ENCODE peak calls at places on chromosomes 6 and 20, in eight cellular contexts. One of them, this sample, is unnamed.

GRCh38 chr6:43942011-43942442 is 172.0 kb downstream of the VEGFA start:
- DNase-seq in endothelial cell of umbilical vein: no peak
- DNase-seq in HCT116: no peak
- DNase-seq in spleen: peak
- DNase-seq in upper lobe of left lung: no peak
- DNase-seq in HepG2: no peak
- DNase-seq in transverse colon: no peak
- DNase-seq in GM12878: no peak
- DNase-seq in this sample: peak

GRCh38 chr6:33206864-33207568 is 1.3 kb upstream of the RING1 start:
- DNase-seq in endothelial cell of umbilical vein: peak
- DNase-seq in HCT116: no peak
- DNase-seq in spleen: peak
- DNase-seq in transverse colon: no peak
- DNase-seq in upper lobe of left lung: no peak
- DNase-seq in GM12878: no peak
- DNase-seq in HepG2: no peak
- DNase-seq in this sample: peak

GRCh38 chr6:27494987-27495385 is 22.1 kb upstream of the ZNF184 start:
- DNase-seq in upper lobe of left lung: no peak
- DNase-seq in GM12878: no peak
- DNase-seq in endothelial cell of umbilical vein: no peak
- DNase-seq in transverse colon: no peak
- DNase-seq in HCT116: no peak
- DNase-seq in spleen: no peak
- DNase-seq in HepG2: no peak
- DNase-seq in this sample: no peak

GRCh38 chr6:52087498-52087999 is at the start of gene PKHD1:
- DNase-seq in upper lobe of left lung: no peak
- DNase-seq in HCT116: peak
- DNase-seq in transverse colon: peak
- DNase-seq in endothelial cell of umbilical vein: peak
- DNase-seq in HepG2: peak
- DNase-seq in GM12878: no peak
- DNase-seq in spleen: no peak
- DNase-seq in this sample: no peak

GRCh38 chr6:47097092-47097945 is 55.2 kb upstream of the ADGRF1 start:
- DNase-seq in transverse colon: peak
- DNase-seq in endothelial cell of umbilical vein: peak
- DNase-seq in GM12878: peak
- DNase-seq in HepG2: peak
- DNase-seq in HCT116: peak
- DNase-seq in upper lobe of left lung: no peak
- DNase-seq in spleen: no peak
- DNase-seq in this sample: no peak

GRCh38 chr6:39901116-39901655 is 33.1 kb downstream of the MOCS1 start:
- DNase-seq in HCT116: no peak
- DNase-seq in GM12878: no peak
- DNase-seq in endothelial cell of umbilical vein: no peak
- DNase-seq in HepG2: no peak
- DNase-seq in spleen: peak
- DNase-seq in transverse colon: no peak
- DNase-seq in upper lobe of left lung: no peak
- DNase-seq in this sample: peak

GRCh38 chr20:20083796-20084195 is 31.5 kb downstream of the CFAP61 start:
- DNase-seq in transverse colon: no peak
- DNase-seq in spleen: no peak
- DNase-seq in upper lobe of left lung: no peak
- DNase-seq in endothelial cell of umbilical vein: peak
- DNase-seq in HepG2: peak
- DNase-seq in GM12878: peak
- DNase-seq in HCT116: peak
- DNase-seq in this sample: no peak

GRCh38 chr6:17490724-17491123 is 97.3 kb downstream of the CAP2 start:
- DNase-seq in GM12878: no peak
- DNase-seq in upper lobe of left lung: no peak
- DNase-seq in HCT116: no peak
- DNase-seq in HepG2: no peak
- DNase-seq in endothelial cell of umbilical vein: peak
- DNase-seq in transverse colon: no peak
- DNase-seq in spleen: no peak
- DNase-seq in this sample: no peak

GRCh38 chr20:61683721-61684120 is 382.0 kb downstream of the TAF4 start:
- DNase-seq in HCT116: no peak
- DNase-seq in spleen: no peak
- DNase-seq in endothelial cell of umbilical vein: no peak
- DNase-seq in GM12878: no peak
- DNase-seq in HepG2: no peak
- DNase-seq in upper lobe of left lung: no peak
- DNase-seq in transverse colon: no peak
- DNase-seq in this sample: no peak

GRCh38 chr6:30679765-30680535 is 6.5 kb downstream of the PPP1R18 start:
- DNase-seq in GM12878: no peak
- DNase-seq in transverse colon: no peak
- DNase-seq in endothelial cell of umbilical vein: no peak
- DNase-seq in spleen: peak
- DNase-seq in HepG2: no peak
- DNase-seq in upper lobe of left lung: no peak
- DNase-seq in HCT116: no peak
- DNase-seq in this sample: no peak

GRCh38 chr6:49979584-49979983 is 10.2 kb upstream of the DEFB113 start:
- DNase-seq in spleen: no peak
- DNase-seq in HCT116: no peak
- DNase-seq in GM12878: peak
- DNase-seq in HepG2: no peak
- DNase-seq in transverse colon: no peak
- DNase-seq in upper lobe of left lung: no peak
- DNase-seq in endothelial cell of umbilical vein: no peak
- DNase-seq in this sample: no peak

GRCh38 chr6:95404777-95405176 is 172.6 kb upstream of the MANEA start:
- DNase-seq in upper lobe of left lung: no peak
- DNase-seq in HCT116: no peak
- DNase-seq in endothelial cell of umbilical vein: no peak
- DNase-seq in transverse colon: no peak
- DNase-seq in spleen: no peak
- DNase-seq in GM12878: no peak
- DNase-seq in HepG2: no peak
- DNase-seq in this sample: no peak

GRCh38 chr20:4601630-4602296 is 119.9 kb upstream of the PRND start:
- DNase-seq in transverse colon: peak
- DNase-seq in GM12878: no peak
- DNase-seq in spleen: no peak
- DNase-seq in upper lobe of left lung: peak
- DNase-seq in HCT116: peak
- DNase-seq in endothelial cell of umbilical vein: peak
- DNase-seq in HepG2: no peak
- DNase-seq in this sample: no peak

GRCh38 chr6:52389626-52390360 is 27.8 kb downstream of the PAQR8 start:
- DNase-seq in GM12878: peak
- DNase-seq in endothelial cell of umbilical vein: peak
- DNase-seq in HepG2: peak
- DNase-seq in HCT116: peak
- DNase-seq in upper lobe of left lung: no peak
- DNase-seq in transverse colon: peak
- DNase-seq in spleen: peak
- DNase-seq in this sample: no peak

GRCh38 chr20:64273109-64273508 is 17.6 kb downstream of the PCMTD2 start:
- DNase-seq in spleen: no peak
- DNase-seq in GM12878: no peak
- DNase-seq in HCT116: no peak
- DNase-seq in endothelial cell of umbilical vein: no peak
- DNase-seq in HepG2: no peak
- DNase-seq in upper lobe of left lung: no peak
- DNase-seq in transverse colon: no peak
- DNase-seq in this sample: no peak

GRCh38 chr20:8930691-8931090 is 138.2 kb upstream of the PLCB4 start:
- DNase-seq in HepG2: no peak
- DNase-seq in transverse colon: no peak
- DNase-seq in GM12878: no peak
- DNase-seq in upper lobe of left lung: no peak
- DNase-seq in spleen: no peak
- DNase-seq in endothelial cell of umbilical vein: no peak
- DNase-seq in HCT116: no peak
- DNase-seq in this sample: no peak

GRCh38 chr20:35954907-35955251 is 577 bp upstream of the SCAND1 start:
- DNase-seq in transverse colon: no peak
- DNase-seq in GM12878: no peak
- DNase-seq in HCT116: no peak
- DNase-seq in spleen: no peak
- DNase-seq in upper lobe of left lung: no peak
- DNase-seq in HepG2: peak
- DNase-seq in endothelial cell of umbilical vein: no peak
- DNase-seq in this sample: no peak

GRCh38 chr6:86045038-86045437 is 402.4 kb upstream of the SYNCRIP start:
- DNase-seq in GM12878: no peak
- DNase-seq in HCT116: no peak
- DNase-seq in endothelial cell of umbilical vein: no peak
- DNase-seq in HepG2: no peak
- DNase-seq in transverse colon: no peak
- DNase-seq in upper lobe of left lung: no peak
- DNase-seq in spleen: no peak
- DNase-seq in this sample: no peak

GRCh38 chr20:19658137-19658536 is 99.9 kb upstream of the RIN2 start:
- DNase-seq in HCT116: no peak
- DNase-seq in endothelial cell of umbilical vein: no peak
- DNase-seq in upper lobe of left lung: no peak
- DNase-seq in transverse colon: peak
- DNase-seq in HepG2: no peak
- DNase-seq in spleen: peak
- DNase-seq in GM12878: peak
- DNase-seq in this sample: no peak

GRCh38 chr20:45867811-45868176 is 10.4 kb downstream of the ZSWIM3 start:
- DNase-seq in GM12878: no peak
- DNase-seq in transverse colon: no peak
- DNase-seq in spleen: no peak
- DNase-seq in HCT116: no peak
- DNase-seq in HepG2: no peak
- DNase-seq in upper lobe of left lung: no peak
- DNase-seq in endothelial cell of umbilical vein: peak
- DNase-seq in this sample: no peak

GRCh38 chr20:10398834-10399369 is 35.1 kb downstream of the MKKS start:
- DNase-seq in HCT116: no peak
- DNase-seq in upper lobe of left lung: no peak
- DNase-seq in spleen: no peak
- DNase-seq in GM12878: no peak
- DNase-seq in transverse colon: no peak
- DNase-seq in HepG2: peak
- DNase-seq in endothelial cell of umbilical vein: no peak
- DNase-seq in this sample: no peak
- TF ChIP-seq POLR2AphosphoS5 in HCT116: no peak
- TF ChIP-seq POLR2AphosphoS5 in upper lobe of left lung: no peak
- TF ChIP-seq POLR2AphosphoS5 in spleen: no peak
- TF ChIP-seq POLR2AphosphoS5 in GM12878: no peak
- TF ChIP-seq POLR2AphosphoS5 in transverse colon: no peak
- TF ChIP-seq POLR2AphosphoS5 in HepG2: no peak
- TF ChIP-seq POLR2AphosphoS5 in endothelial cell of umbilical vein: no peak
- TF ChIP-seq POLR2AphosphoS5 in this sample: no peak

DNA sequence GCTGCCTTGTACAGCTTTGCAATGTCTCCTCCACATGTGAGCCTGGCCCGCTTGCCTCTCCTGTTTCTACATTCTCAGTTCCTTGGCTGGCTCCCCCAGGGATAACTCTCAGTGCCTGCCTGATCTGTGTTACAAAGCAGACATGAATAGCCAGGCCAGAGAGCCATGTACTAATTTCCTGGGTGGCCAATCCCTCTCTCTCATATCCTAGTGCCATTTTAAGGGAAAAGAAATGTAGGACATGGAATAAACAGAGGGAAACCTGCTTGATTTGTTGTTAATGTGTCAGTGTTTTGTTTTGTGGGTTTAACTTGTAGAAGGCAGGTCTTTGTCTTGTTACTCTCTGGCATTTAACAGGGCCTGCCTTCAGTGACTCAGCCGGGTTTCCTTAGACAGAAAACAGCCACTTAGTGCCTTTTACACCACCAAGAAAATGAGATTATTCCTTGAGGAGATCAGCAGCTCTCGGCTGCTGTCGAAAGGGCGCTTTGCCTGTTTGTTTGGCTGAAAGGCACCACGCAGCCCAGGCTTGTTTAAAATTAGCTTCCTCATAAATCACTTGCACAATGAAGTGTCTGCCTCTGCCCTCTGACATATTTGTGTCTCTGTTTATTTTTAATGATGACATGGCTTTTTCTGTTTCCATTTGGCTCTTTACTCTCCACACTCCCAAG is 702.7 kb downstream of the MAFB start:
- DNase-seq in spleen: no peak
- DNase-seq in transverse colon: peak
- DNase-seq in HepG2: no peak
- DNase-seq in upper lobe of left lung: no peak
- DNase-seq in HCT116: no peak
- DNase-seq in endothelial cell of umbilical vein: no peak
- DNase-seq in GM12878: no peak
- DNase-seq in this sample: peak
- TF ChIP-seq POLR2A in spleen: no peak
- TF ChIP-seq POLR2A in transverse colon: no peak
- TF ChIP-seq POLR2A in HepG2: no peak
- TF ChIP-seq POLR2A in upper lobe of left lung: no peak
- TF ChIP-seq POLR2A in HCT116: no peak
- TF ChIP-seq POLR2A in endothelial cell of umbilical vein: no peak
- TF ChIP-seq POLR2A in GM12878: no peak
- TF ChIP-seq POLR2A in this sample: no peak

GRCh38 chr20:58702859-58703648 is 10.5 kb downstream of the NPEPL1 start:
- DNase-seq in endothelial cell of umbilical vein: no peak
- DNase-seq in upper lobe of left lung: no peak
- DNase-seq in spleen: peak
- DNase-seq in transverse colon: peak
- DNase-seq in HCT116: no peak
- DNase-seq in HepG2: no peak
- DNase-seq in GM12878: no peak
- DNase-seq in this sample: peak
- TF ChIP-seq CTCF in endothelial cell of umbilical vein: peak
- TF ChIP-seq CTCF in upper lobe of left lung: peak
- TF ChIP-seq CTCF in spleen: no peak
- TF ChIP-seq CTCF in transverse colon: no peak
- TF ChIP-seq CTCF in HCT116: no peak
- TF ChIP-seq CTCF in HepG2: peak
- TF ChIP-seq CTCF in GM12878: peak
- TF ChIP-seq CTCF in this sample: no peak

DNA sequence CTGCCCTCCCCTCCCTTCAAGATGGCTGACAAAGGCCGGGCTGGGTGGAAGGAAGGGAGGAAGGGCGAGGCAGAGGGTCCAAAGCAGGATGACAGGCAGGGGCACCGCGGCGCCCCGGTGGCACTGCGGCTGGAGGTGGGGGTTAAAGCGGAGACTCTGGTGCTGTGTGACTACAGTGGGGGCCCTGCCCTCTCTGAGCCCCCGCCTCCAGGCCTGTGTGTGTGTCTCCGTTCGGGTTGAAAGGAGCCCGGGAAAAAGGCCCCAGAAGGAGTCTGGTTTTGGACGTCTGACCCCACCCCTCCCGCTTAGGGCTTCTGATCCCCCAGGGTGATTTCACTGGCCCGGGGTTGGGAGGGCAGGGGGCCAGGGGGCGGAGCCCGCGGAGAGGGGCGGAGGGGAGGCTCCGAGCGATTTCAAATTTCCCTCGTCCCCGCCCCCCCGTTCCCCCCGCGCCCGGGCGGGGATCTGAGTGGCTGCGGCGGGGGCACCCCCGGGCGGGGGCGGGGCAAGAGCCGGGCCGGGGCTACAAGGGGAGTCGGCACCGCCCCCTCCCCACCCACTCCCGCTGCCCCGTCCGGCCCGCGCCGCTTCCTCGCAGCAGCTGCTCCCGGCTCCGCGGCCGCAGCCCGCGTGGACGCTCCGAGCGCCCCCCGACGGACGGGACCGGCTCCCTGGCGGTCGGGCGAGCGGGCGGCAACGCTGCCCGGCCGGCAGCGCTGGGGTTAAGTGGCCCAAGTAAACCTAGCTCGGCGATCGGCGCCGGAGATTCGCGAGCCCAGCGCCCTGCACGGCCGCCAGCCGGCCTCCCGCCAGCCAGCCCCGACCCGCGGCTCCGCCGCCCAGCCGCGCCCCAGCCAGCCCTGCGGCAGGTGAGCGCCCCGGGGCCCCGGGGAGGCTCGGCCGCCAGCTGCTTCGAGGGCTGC is at the start of gene DNMT3B:
- DNase-seq in HCT116: peak
- DNase-seq in transverse colon: peak
- DNase-seq in endothelial cell of umbilical vein: peak
- DNase-seq in HepG2: peak
- DNase-seq in spleen: peak
- DNase-seq in upper lobe of left lung: peak
- DNase-seq in GM12878: no peak
- DNase-seq in this sample: no peak
- TF ChIP-seq POLR2AphosphoS5 in HCT116: peak
- TF ChIP-seq POLR2AphosphoS5 in transverse colon: no peak
- TF ChIP-seq POLR2AphosphoS5 in endothelial cell of umbilical vein: peak
- TF ChIP-seq POLR2AphosphoS5 in HepG2: peak
- TF ChIP-seq POLR2AphosphoS5 in spleen: peak
- TF ChIP-seq POLR2AphosphoS5 in upper lobe of left lung: no peak
- TF ChIP-seq POLR2AphosphoS5 in GM12878: no peak
- TF ChIP-seq POLR2AphosphoS5 in this sample: no peak